ENCODE peak calls at places on chromosomes 6 and 20, in seven cellular contexts. N is naive thymus-derived CD4-positive, alpha-beta T cell; Z is heart left ventricle; R is lung; W is sigmoid colon; P is heart right ventricle; T is PC-3. Q is an unnamed sample.
A peak's percentile ranks its signal among the peaks of the same experiment; 100 is the strongest.

GRCh38 chr20:8756410-8756809 is 312.5 kb upstream of the PLCB4 start:
- DNase-seq in N (no peak), R (no peak), W (peak; percentile 72), P (peak; percentile 5), Z (no peak), T (peak; percentile 77), Q (peak; percentile 26)

GRCh38 chr6:106089981-106090380 is 3.8 kb downstream of the PRDM1 start:
- DNase-seq in P (no peak), N (no peak), R (no peak), W (no peak), T (peak; percentile 26), Z (no peak), Q (no peak)

GRCh38 chr20:58457083-58457680 is 58.0 kb downstream of the APCDD1L start:
- DNase-seq in P (no peak), T (peak; percentile 38), W (no peak), N (no peak), R (no peak), Z (no peak), Q (peak; percentile 28)

GRCh38 chr6:23106951-23107350 is 537.6 kb downstream of the HDGFL1 start:
- DNase-seq in P (no peak), Z (no peak), N (no peak), R (no peak), W (no peak), T (peak; percentile 20), Q (peak; percentile 74)

GRCh38 chr20:8837396-8837795 is 231.5 kb upstream of the PLCB4 start:
- DNase-seq in Z (no peak), T (peak; percentile 35), R (no peak), P (no peak), N (no peak), W (no peak), Q (no peak)

GRCh38 chr20:37627060-37627766 is 66.6 kb upstream of the CTNNBL1 start:
- DNase-seq in P (peak; percentile 37), Z (peak; percentile 55), W (no peak), N (peak; percentile 28), T (peak; percentile 74), R (no peak), Q (no peak)

GRCh38 chr20:20370087-20370575 is 2.2 kb downstream of the INSM1 start:
- DNase-seq in N (no peak), R (no peak), T (no peak), W (no peak), Z (no peak), P (no peak), Q (no peak)

GRCh38 chr20:63293866-63294535 is 1.0 kb downstream of the COL20A1 start:
- DNase-seq in R (no peak), W (no peak), Z (peak; percentile 8), P (no peak), T (no peak), N (no peak), Q (no peak)

GRCh38 chr20:46334423-46334978 is 26.2 kb upstream of the CDH22 start:
- DNase-seq in W (no peak), P (no peak), N (no peak), T (no peak), Z (no peak), R (no peak), Q (no peak)
- H3K27ac ChIP-seq in W (no peak overlapping the region), P (no peak overlapping the region), N (no peak overlapping the region), T (no peak overlapping the region), Z (no peak overlapping the region), R (no peak overlapping the region), Q (no peak overlapping the region)

GRCh38 chr6:167351656-167352354 is 26.9 kb downstream of the TTLL2 start:
- DNase-seq in P (no peak), T (no peak), Z (no peak), N (no peak), R (no peak), W (no peak), Q (no peak)
- H3K4me3 ChIP-seq in P (peak overlapping the region; percentile 51), T (no peak overlapping the region), Z (peak overlapping the region; percentile 58), N (peak overlapping the region; percentile 65), R (no peak overlapping the region), W (no peak overlapping the region), Q (no peak overlapping the region)

DNA sequence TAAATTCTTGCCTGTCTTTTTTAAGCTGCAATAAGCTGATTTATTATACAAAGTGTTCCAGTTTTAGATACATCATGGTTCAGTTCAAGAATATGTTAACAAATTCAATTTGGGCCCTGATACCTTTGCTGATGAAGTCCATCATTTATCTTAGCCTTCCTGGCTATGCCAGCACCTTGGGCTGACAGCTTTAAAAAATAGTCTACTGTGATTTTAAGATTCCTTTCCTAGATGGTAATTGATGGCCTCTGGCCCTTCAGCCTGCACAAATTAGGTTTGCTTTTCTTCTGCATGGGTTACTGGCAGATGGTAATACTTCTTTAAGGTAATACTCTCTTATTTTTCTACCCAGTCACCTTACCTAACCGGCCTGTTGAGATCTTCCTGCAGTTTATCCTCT is 7.1 kb upstream of the TMEM217 start:
- DNase-seq in P (no peak), N (no peak), R (no peak), W (no peak), Z (no peak), T (no peak), Q (no peak)
- H3K27ac ChIP-seq in P (no peak overlapping the region), N (no peak overlapping the region), R (no peak overlapping the region), W (no peak overlapping the region), Z (no peak overlapping the region), T (no peak overlapping the region), Q (no peak overlapping the region)

GRCh38 chr6:149164199-149164745 is 153.2 kb upstream of the TAB2 start:
- DNase-seq in N (no peak), R (no peak), W (no peak), P (no peak), Z (no peak), T (no peak), Q (no peak)
- H3K4me3 ChIP-seq in N (no peak overlapping the region), R (no peak overlapping the region), W (no peak overlapping the region), P (no peak overlapping the region), Z (no peak overlapping the region), T (no peak overlapping the region), Q (no peak overlapping the region)

GRCh38 chr6:128238248-128238647 is 282.2 kb downstream of the PTPRK start:
- DNase-seq in R (no peak), Z (no peak), W (no peak), N (no peak), P (no peak), T (no peak), Q (no peak)

GRCh38 chr6:128241221-128241620 is 279.2 kb downstream of the PTPRK start:
- DNase-seq in R (no peak), W (no peak), T (no peak), N (no peak), Z (no peak), P (no peak), Q (no peak)

GRCh38 chr6:128242765-128243403 is 277.5 kb downstream of the PTPRK start:
- DNase-seq in N (no peak), Z (no peak), T (no peak), P (no peak), R (no peak), W (no peak), Q (peak; percentile 18)

GRCh38 chr6:128239146-128239545 is 281.3 kb downstream of the PTPRK start:
- DNase-seq in R (no peak), P (no peak), Z (no peak), T (no peak), W (no peak), N (no peak), Q (no peak)

DNA sequence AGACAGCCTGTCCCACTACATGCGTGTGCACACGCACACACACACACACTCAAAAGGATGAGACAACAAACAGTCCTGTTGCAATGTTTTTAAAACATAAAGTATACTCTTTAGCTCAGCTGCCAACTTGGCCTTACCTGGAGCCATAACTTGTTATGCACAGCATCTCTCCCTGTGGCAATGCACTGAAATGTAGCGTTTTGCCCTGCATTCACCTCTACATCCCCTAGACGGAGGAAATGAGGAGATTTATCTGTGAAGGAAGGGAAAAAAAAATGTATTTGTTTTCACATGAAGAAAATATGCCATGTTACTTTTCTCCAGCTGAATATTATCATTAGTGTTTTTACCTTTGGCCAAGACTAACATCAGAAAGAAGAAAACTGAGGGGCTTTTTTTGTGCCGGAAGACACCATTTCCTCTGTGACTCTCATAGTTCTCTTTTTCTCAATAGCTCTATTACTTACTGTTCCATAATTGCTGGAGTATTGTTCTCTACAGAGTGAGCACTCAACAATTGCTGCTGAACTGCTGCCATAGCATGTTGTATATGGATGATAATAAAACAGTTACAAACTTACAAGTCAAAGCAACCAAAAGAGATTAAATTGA is 280.4 kb downstream of the PTPRK start:
- DNase-seq in T (no peak), Z (no peak), W (no peak), N (peak; percentile 5), P (no peak), R (no peak), Q (no peak)
- H3K27ac ChIP-seq in T (no peak overlapping the region), Z (no peak overlapping the region), W (no peak overlapping the region), N (no peak overlapping the region), P (no peak overlapping the region), R (no peak overlapping the region), Q (no peak overlapping the region)

GRCh38 chr6:147509900-147510299 is 1.4 kb downstream of the SAMD5 start:
- DNase-seq in T (no peak), N (no peak), R (no peak), Z (no peak), W (no peak), P (no peak), Q (no peak)
- H3K4me3 ChIP-seq in T (peak overlapping the region; percentile 95), N (no peak overlapping the region), R (peak overlapping the region; percentile 62), Z (peak overlapping the region; percentile 85), W (no peak overlapping the region), P (peak overlapping the region; percentile 79), Q (peak overlapping the region; percentile 60)

GRCh38 chr6:97288188-97288587 is 5.2 kb upstream of the MMS22L start:
- DNase-seq in W (no peak), R (no peak), P (no peak), N (no peak), T (no peak), Z (no peak), Q (no peak)
- H3K27ac ChIP-seq in W (no peak overlapping the region), R (no peak overlapping the region), P (no peak overlapping the region), N (no peak overlapping the region), T (no peak overlapping the region), Z (no peak overlapping the region), Q (no peak overlapping the region)

GRCh38 chr6:2876210-2877056 is 26.7 kb downstream of the SERPINB9 start:
- DNase-seq in Z (peak; percentile 86), T (peak; percentile 68), W (no peak), R (peak; percentile 74), P (peak; percentile 76), N (no peak), Q (peak; percentile 65)
- H3K4me3 ChIP-seq in Z (peak overlapping the region; percentile 86), T (no peak overlapping the region), W (peak overlapping the region; percentile 34), R (no peak overlapping the region), P (peak overlapping the region; percentile 73), N (peak overlapping the region; percentile 50), Q (no peak overlapping the region)

DNA sequence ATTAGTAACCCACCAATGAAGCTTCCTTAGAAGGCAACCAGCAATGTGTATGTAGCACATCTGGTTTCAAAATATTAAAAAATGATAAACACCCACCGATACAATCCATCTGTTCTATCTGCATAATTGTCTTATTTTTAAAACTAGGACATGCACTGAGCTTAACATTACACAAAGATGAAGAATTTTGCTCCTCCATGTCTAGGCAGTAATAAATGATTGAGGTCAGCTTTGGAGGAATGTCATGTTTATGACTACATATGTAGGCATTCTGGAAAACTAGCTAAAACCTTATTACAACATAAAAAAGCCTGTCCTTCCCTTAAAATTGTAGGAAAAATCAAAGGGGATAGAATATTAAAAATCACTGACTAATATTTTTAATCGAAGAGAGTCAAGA is 301.1 kb upstream of the TCF21 start:
- DNase-seq in P (no peak), Z (no peak), R (no peak), T (no peak), W (no peak), N (no peak), Q (no peak)
- H3K27ac ChIP-seq in P (no peak overlapping the region), Z (no peak overlapping the region), R (no peak overlapping the region), T (no peak overlapping the region), W (no peak overlapping the region), N (no peak overlapping the region), Q (no peak overlapping the region)

Q was measured in SJSA1.